ENCODE peak calls at places on chromosomes 5 and 9, in nine cellular contexts. X is neuronal stem cell, Y is GM23248, C is left lung, G is ascending aorta, U is thoracic aorta, D is HCT116, E is PC-3, B is stomach. P is an unnamed sample.

GRCh38 chr5:91307023-91307422 is 76.1 kb downstream of the ARRDC3 start:
- DNase-seq in X (no peak), G (no peak), E (no peak), Y (peak; percentile 94), C (no peak), B (no peak), D (no peak), U (no peak), P (peak; percentile 78)

GRCh38 chr9:26801772-26802171 is 90.8 kb downstream of the CAAP1 start:
- DNase-seq in U (no peak), X (no peak), B (no peak), E (no peak), D (no peak), C (no peak), G (no peak), Y (no peak), P (no peak)

GRCh38 chr5:52544738-52545137 is 243.0 kb upstream of the ITGA1 start:
- DNase-seq in C (no peak), D (no peak), B (no peak), Y (no peak), E (no peak), U (no peak), G (no peak), X (no peak), P (no peak)

GRCh38 chr5:43561346-43561745 is 4.5 kb upstream of the PAIP1 start:
- DNase-seq in E (no peak), G (no peak), Y (peak; percentile 41), C (no peak), B (no peak), U (no peak), D (no peak), X (no peak), P (no peak)

GRCh38 chr9:127295005-127295404 is 30.4 kb downstream of the GARNL3 start:
- DNase-seq in C (no peak), E (no peak), U (no peak), X (no peak), Y (no peak), D (no peak), G (no peak), B (no peak), P (no peak)

GRCh38 chr9:35748858-35749514 is at the start of the genes GBA2 and RGP1:
- DNase-seq in C (peak; percentile 87), Y (peak; percentile 87), U (no peak), G (no peak), D (peak; percentile 42), X (peak; percentile 67), E (peak; percentile 74), B (peak; percentile 89), P (peak; percentile 94)

GRCh38 chr9:91179237-91180138 is 182.2 kb downstream of the AUH start:
- DNase-seq in C (no peak), G (no peak), E (peak; percentile 63), B (peak; percentile 8), X (no peak), D (no peak), U (no peak), Y (peak; percentile 76), P (no peak)

GRCh38 chr9:83060557-83060956 is 2.4 kb downstream of the RASEF start:
- DNase-seq in G (no peak), Y (no peak), D (no peak), X (no peak), B (peak; percentile 58), U (no peak), E (peak; percentile 32), C (no peak), P (no peak)

GRCh38 chr9:129737479-129738269 is 15.2 kb downstream of the PTGES start:
- DNase-seq in B (peak; percentile 92), C (peak; percentile 87), D (peak; percentile 51), Y (peak; percentile 89), G (no peak), X (peak; percentile 87), U (peak; percentile 45), E (peak; percentile 74), P (peak; percentile 83)

GRCh38 chr9:114389612-114390368 is 2.0 kb upstream of the AKNA start:
- DNase-seq in U (no peak), B (no peak), E (no peak), D (no peak), G (no peak), C (peak; percentile 31), X (no peak), Y (no peak), P (no peak)

GRCh38 chr5:134917070-134917831 is 12.3 kb downstream of the PCBD2 start:
- DNase-seq in Y (no peak), U (no peak), C (no peak), B (no peak), D (no peak), G (no peak), E (peak; percentile 11), X (no peak), P (no peak)

GRCh38 chr9:109035684-109036423 is 22.6 kb upstream of the CTNNAL1 start:
- DNase-seq in Y (peak; percentile 82), X (no peak), E (peak; percentile 86), U (no peak), D (peak; percentile 74), G (no peak), C (peak; percentile 61), B (peak; percentile 65), P (peak; percentile 69)

GRCh38 chr5:8650197-8650596 is 781.2 kb downstream of the MTRR start:
- DNase-seq in U (no peak), X (no peak), E (peak; percentile 19), B (no peak), Y (no peak), C (no peak), G (no peak), D (no peak), P (no peak)

GRCh38 chr9:12439267-12439666 is 253.9 kb upstream of the TYRP1 start:
- DNase-seq in U (no peak), B (no peak), E (no peak), D (no peak), Y (no peak), X (no peak), C (no peak), G (no peak), P (no peak)

GRCh38 chr5:177553671-177554429 is 513 bp downstream of the FAM193B start:
- DNase-seq in G (no peak), Y (peak; percentile 59), X (no peak), U (no peak), B (peak; percentile 56), C (peak; percentile 50), D (no peak), E (no peak), P (peak; percentile 48)

GRCh38 chr5:177557041-177557647 is 2.8 kb upstream of the FAM193B start:
- DNase-seq in E (no peak), Y (no peak), U (no peak), D (no peak), G (no peak), B (no peak), C (no peak), X (no peak), P (no peak)

GRCh38 chr5:177555665-177556064 is 1.3 kb upstream of the FAM193B start:
- DNase-seq in U (no peak), E (no peak), B (no peak), Y (no peak), C (no peak), D (no peak), G (no peak), X (no peak), P (no peak)

GRCh38 chr5:177554474-177555111 is at the start of gene FAM193B:
- DNase-seq in X (peak; percentile 88), B (peak; percentile 95), E (peak; percentile 91), G (peak; percentile 76), D (peak; percentile 80), Y (peak; percentile 96), C (peak; percentile 94), U (peak; percentile 76), P (peak; percentile 97)

GRCh38 chr5:177555228-177555627 is 865 bp upstream of the FAM193B start:
- DNase-seq in C (no peak), G (no peak), X (no peak), Y (no peak), D (no peak), E (no peak), U (no peak), B (no peak), P (no peak)
- H3K4me3 ChIP-seq in C (peak overlapping the region; percentile 68), G (peak overlapping the region; percentile 53), X (no peak overlapping the region), Y (peak overlapping the region; percentile 91), D (no peak overlapping the region), E (peak overlapping the region; percentile 75), U (peak overlapping the region; percentile 75), B (peak overlapping the region; percentile 90), P (no peak overlapping the region)

GRCh38 chr5:172146748-172147092 is 41.3 kb downstream of the STK10 start:
- DNase-seq in U (no peak), C (no peak), Y (no peak), D (no peak), B (no peak), G (no peak), E (no peak), X (no peak), P (no peak)

GRCh38 chr5:172149073-172149472 is 39.0 kb downstream of the STK10 start:
- DNase-seq in G (no peak), U (no peak), E (no peak), B (no peak), D (no peak), X (no peak), C (no peak), Y (peak; percentile 84), P (no peak)

GRCh38 chr5:172145870-172146747 is 41.9 kb downstream of the STK10 start:
- DNase-seq in U (no peak), X (no peak), D (no peak), G (no peak), E (no peak), C (peak; percentile 28), Y (no peak), B (no peak), P (no peak)

GRCh38 chr5:172147857-172148256 is 40.2 kb downstream of the STK10 start:
- DNase-seq in Y (no peak), G (no peak), U (no peak), D (no peak), E (no peak), B (no peak), X (no peak), C (peak; percentile 26), P (no peak)

DNA sequence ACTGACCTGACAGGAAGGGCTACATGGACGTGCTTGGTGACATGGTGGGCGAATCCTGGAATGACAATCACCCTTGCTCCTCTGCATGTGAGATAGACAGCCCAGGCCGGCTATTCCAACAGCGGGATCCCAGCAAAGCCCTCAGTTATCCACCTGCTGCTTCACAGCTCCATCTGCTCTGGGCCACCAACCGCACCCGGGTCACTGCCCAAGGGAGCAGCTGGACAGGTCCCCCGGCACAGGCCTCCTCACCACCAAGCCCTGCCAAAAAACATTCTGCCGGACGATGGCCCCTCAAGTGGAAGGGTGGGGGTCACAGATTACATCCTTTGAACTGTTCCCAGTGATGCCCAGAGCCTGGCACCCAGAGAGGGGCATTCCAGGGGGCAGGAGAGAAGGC is 39.6 kb downstream of the STK10 start:
- DNase-seq in G (no peak), C (no peak), U (no peak), E (no peak), B (no peak), Y (no peak), D (no peak), X (no peak), P (no peak)
- H3K4me3 ChIP-seq in G (no peak overlapping the region), C (no peak overlapping the region), U (no peak overlapping the region), E (no peak overlapping the region), B (no peak overlapping the region), Y (no peak overlapping the region), D (no peak overlapping the region), X (no peak overlapping the region), P (no peak overlapping the region)

GRCh38 chr9:85521331-85522197 is 220.2 kb downstream of the AGTPBP1 start:
- DNase-seq in U (no peak), Y (peak; percentile 63), B (no peak), X (no peak), E (no peak), G (no peak), D (no peak), C (no peak), P (no peak)
- H3K4me3 ChIP-seq in U (no peak overlapping the region), Y (peak overlapping the region; percentile 74), B (no peak overlapping the region), X (no peak overlapping the region), E (no peak overlapping the region), G (no peak overlapping the region), D (no peak overlapping the region), C (no peak overlapping the region), P (no peak overlapping the region)

GRCh38 chr5:140725799-140726471 is 25.7 kb downstream of the ZMAT2 start:
- DNase-seq in Y (peak; percentile 95), X (peak; percentile 68), U (no peak), B (peak; percentile 49), C (peak; percentile 44), G (no peak), D (peak; percentile 96), E (no peak), P (peak; percentile 39)
- H3K4me3 ChIP-seq in Y (peak overlapping the region; percentile 73), X (peak overlapping the region; percentile 46), U (peak overlapping the region; percentile 4), B (peak overlapping the region; percentile 3), C (no peak overlapping the region), G (no peak overlapping the region), D (peak overlapping the region; percentile 22), E (no peak overlapping the region), P (no peak overlapping the region)

P was measured in right cardiac atrium.